ENCODE peak calls at places on chromosomes 13 and 19, in nine cellular contexts. D, B, G, R, H, T, X, I and M are unnamed samples.
A peak's percentile ranks its signal among the peaks of the same experiment; 100 is the strongest.

GRCh38 chr19:48043675-48044258 is at the start of gene CABP5:
- DNase-seq in D (no peak), B (no peak), G (no peak), R (no peak), H (no peak), T (no peak), X (no peak), I (no peak), M (no peak)

GRCh38 chr19:16368385-16369305 is 44.0 kb downstream of the KLF2 start:
- DNase-seq in D (no peak), B (no peak), G (peak; percentile 53), R (no peak), H (no peak), T (peak; percentile 68), X (no peak), I (no peak), M (no peak)

GRCh38 chr13:23790591-23791170 is 98.5 kb downstream of the MIPEP start:
- DNase-seq in D (peak; percentile 87), B (no peak), G (no peak), R (no peak), H (no peak), T (no peak), X (peak; percentile 84), I (peak; percentile 36), M (peak; percentile 99)

GRCh38 chr19:40754611-40755247 is 3.7 kb downstream of the SNRPA start:
- DNase-seq in D (peak; percentile 77), B (peak; percentile 71), G (peak; percentile 86), R (peak; percentile 56), H (no peak), T (no peak), X (no peak), I (no peak), M (no peak)

GRCh38 chr13:63481334-63481733 is 2065.7 kb upstream of the PCDH20 start:
- DNase-seq in D (peak; percentile 79), B (no peak), G (no peak), R (no peak), H (no peak), T (no peak), X (peak; percentile 3), I (no peak), M (peak; percentile 9)

GRCh38 chr19:19448238-19448544 is 42.7 kb downstream of the GATAD2A start:
- DNase-seq in D (no peak), B (no peak), G (no peak), R (no peak), H (no peak), T (no peak), X (no peak), I (no peak), M (no peak)

GRCh38 chr13:50788551-50788950 is 54.9 kb downstream of the DLEU7 start:
- DNase-seq in D (peak; percentile 9), B (no peak), G (no peak), R (no peak), H (no peak), T (no peak), X (peak; percentile 58), I (no peak), M (no peak)

GRCh38 chr19:2083174-2083854 is 12.8 kb downstream of the MOB3A start:
- DNase-seq in D (no peak), B (peak; percentile 64), G (peak; percentile 83), R (no peak), H (no peak), T (peak; percentile 62), X (no peak), I (no peak), M (no peak)

GRCh38 chr19:28633223-28634030 is 579.5 kb downstream of the UQCRFS1 start:
- DNase-seq in D (peak; percentile 41), B (peak; percentile 53), G (peak; percentile 74), R (peak; percentile 23), H (peak; percentile 15), T (no peak), X (peak; percentile 41), I (no peak), M (no peak)

GRCh38 chr13:39655041-39655568 is 357 bp upstream of the COG6 start:
- DNase-seq in D (no peak), B (no peak), G (no peak), R (no peak), H (no peak), T (no peak), X (no peak), I (no peak), M (no peak)

GRCh38 chr13:40370662-40371061 is 295.8 kb downstream of the FOXO1 start:
- DNase-seq in D (no peak), B (no peak), G (no peak), R (no peak), H (no peak), T (no peak), X (no peak), I (no peak), M (no peak)

GRCh38 chr19:42096255-42096837 is 20.4 kb downstream of the ZNF574 start:
- DNase-seq in D (no peak), B (no peak), G (no peak), R (no peak), H (no peak), T (no peak), X (no peak), I (no peak), M (no peak)

GRCh38 chr13:71524245-71525002 is 342.6 kb downstream of the DACH1 start:
- DNase-seq in D (no peak), B (no peak), G (no peak), R (no peak), H (no peak), T (no peak), X (no peak), I (no peak), M (no peak)

GRCh38 chr19:55699221-55699620 is 24.2 kb downstream of the EPN1 start:
- DNase-seq in D (peak; percentile 37), B (no peak), G (no peak), R (no peak), H (no peak), T (no peak), X (no peak), I (no peak), M (no peak)

GRCh38 chr19:4352701-4353121 is 9.3 kb downstream of the MPND start:
- DNase-seq in D (peak; percentile 61), B (peak; percentile 69), G (peak; percentile 74), R (no peak), H (no peak), T (no peak), X (peak; percentile 69), I (no peak), M (no peak)

GRCh38 chr13:106533940-106534843 is 1.3 kb downstream of the EFNB2 start:
- DNase-seq in D (peak; percentile 72), B (peak; percentile 14), G (peak; percentile 45), R (no peak), H (no peak), T (no peak), X (peak; percentile 39), I (peak; percentile 22), M (no peak)

GRCh38 chr13:49026851-49027250 is 51.1 kb downstream of the FNDC3A start:
- DNase-seq in D (no peak), B (no peak), G (no peak), R (no peak), H (no peak), T (no peak), X (no peak), I (no peak), M (no peak)

GRCh38 chr13:106036870-106037269 is 498.6 kb downstream of the EFNB2 start:
- DNase-seq in D (no peak), B (no peak), G (no peak), R (no peak), H (no peak), T (no peak), X (no peak), I (no peak), M (no peak)

GRCh38 chr13:41960195-41960699 is 662 bp downstream of the VWA8 start:
- DNase-seq in D (peak; percentile 40), B (no peak), G (no peak), R (peak; percentile 49), H (no peak), T (no peak), X (peak; percentile 47), I (no peak), M (no peak)

GRCh38 chr19:56091066-56091490 is 30.0 kb downstream of the ZNF787 start:
- DNase-seq in D (peak; percentile 75), B (no peak), G (no peak), R (no peak), H (no peak), T (no peak), X (peak; percentile 57), I (no peak), M (no peak)

GRCh38 chr13:95503662-95504061 is 48.9 kb upstream of the CLDN10 start:
- DNase-seq in D (no peak), B (no peak), G (no peak), R (no peak), H (no peak), T (no peak), X (no peak), I (no peak), M (no peak)